ENCODE peak calls at places on chromosomes 5 and 9, in five cellular contexts. F is pancreas, E is GM23248, H is fibroblast of the aortic adventitia, X is A549. K is an unnamed sample.
A peak's percentile ranks its signal among the peaks of the same experiment; 100 is the strongest.

GRCh38 chr5:73759771-73760170 is 133.8 kb downstream of the ARHGEF28 start:
- DNase-seq in X (no peak), F (no peak), E (no peak), H (peak; percentile 34), K (no peak)

GRCh38 chr9:21661626-21662025 is 140.8 kb upstream of the MTAP start:
- DNase-seq in X (no peak), H (peak; percentile 91), F (no peak), E (peak; percentile 46), K (no peak)

GRCh38 chr5:180353226-180353962 is at the start of gene GFPT2:
- DNase-seq in X (peak; percentile 94), H (peak; percentile 70), F (peak; percentile 74), E (peak; percentile 89), K (peak; percentile 72)

GRCh38 chr5:81856948-81857928 is 106.3 kb upstream of the SSBP2 start:
- DNase-seq in E (peak; percentile 29), H (no peak), F (peak; percentile 51), X (no peak), K (peak; percentile 33)

GRCh38 chr5:177997846-177998245 is 1.8 kb upstream of the PROP1 start:
- DNase-seq in F (no peak), H (no peak), E (no peak), X (no peak), K (no peak)

GRCh38 chr9:116237456-116237855 is 83.9 kb downstream of the PAPPA start:
- DNase-seq in E (peak; percentile 47), H (no peak), F (no peak), X (no peak), K (no peak)

GRCh38 chr5:112491257-112491656 is 72.2 kb upstream of the EPB41L4A start:
- DNase-seq in E (peak; percentile 8), F (no peak), H (no peak), X (peak; percentile 19), K (no peak)

GRCh38 chr9:8270235-8270634 is 470.7 kb upstream of the DMAC1 start:
- DNase-seq in H (no peak), X (no peak), E (no peak), F (no peak), K (no peak)

GRCh38 chr5:90135979-90136378 is 273.6 kb downstream of the CETN3 start:
- DNase-seq in X (no peak), E (no peak), H (no peak), F (no peak), K (peak; percentile 34)

GRCh38 chr9:133160742-133161541 is 2.8 kb downstream of the GBGT1 start:
- DNase-seq in E (peak; percentile 84), H (peak; percentile 59), F (no peak), X (peak; percentile 94), K (peak; percentile 77)

GRCh38 chr5:157740211-157740610 is 3.3 kb upstream of the LSM11 start:
- DNase-seq in E (peak; percentile 36), X (peak; percentile 69), H (no peak), F (no peak), K (no peak)

GRCh38 chr5:144594919-144595318 is 424.2 kb downstream of the KCTD16 start:
- DNase-seq in X (no peak), H (no peak), F (no peak), E (no peak), K (no peak)

GRCh38 chr5:127820910-127821553 is 117.8 kb downstream of the CCDC192 start:
- DNase-seq in F (no peak), X (peak; percentile 43), H (peak; percentile 65), E (peak; percentile 43), K (peak; percentile 47)

GRCh38 chr9:108300296-108301287 is 555.2 kb downstream of the ACTL7B start:
- DNase-seq in H (no peak), X (no peak), E (no peak), F (no peak), K (no peak)

GRCh38 chr5:134566741-134567221 is 41.3 kb downstream of the JADE2 start:
- DNase-seq in E (no peak), F (no peak), X (no peak), H (no peak), K (no peak)

GRCh38 chr5:76402880-76403712 is at the start of gene IQGAP2:
- DNase-seq in X (peak; percentile 85), F (peak; percentile 74), E (peak; percentile 35), H (peak; percentile 27), K (peak; percentile 81)

GRCh38 chr9:36207016-36207415 is 16.3 kb downstream of the CLTA start:
- DNase-seq in E (peak; percentile 83), H (no peak), X (no peak), F (no peak), K (no peak)

GRCh38 chr9:100499460-100499859 is 26.5 kb downstream of the TMEFF1 start:
- DNase-seq in H (no peak), X (no peak), E (no peak), F (no peak), K (no peak)

GRCh38 chr9:5205071-5205470 is 19.6 kb upstream of the INSL6 start:
- DNase-seq in E (no peak), X (no peak), H (no peak), F (no peak), K (no peak)

GRCh38 chr5:5178121-5178520 is 38.0 kb downstream of the ADAMTS16 start:
- DNase-seq in X (peak; percentile 18), H (no peak), E (no peak), F (peak; percentile 32), K (no peak)

GRCh38 chr9:134356496-134357470 is 30.5 kb downstream of the RXRA start:
- DNase-seq in E (no peak), F (peak; percentile 41), H (peak; percentile 14), X (no peak), K (peak; percentile 73)

GRCh38 chr5:6760003-6760402 is 46.8 kb downstream of the TENT4A start:
- DNase-seq in H (no peak), X (no peak), F (no peak), E (no peak), K (no peak)

GRCh38 chr9:123342247-123342646 is 13.8 kb upstream of the CRB2 start:
- DNase-seq in E (no peak), H (no peak), F (no peak), X (no peak), K (no peak)

GRCh38 chr9:10534863-10535262 is 77.9 kb downstream of the PTPRD start:
- DNase-seq in E (no peak), H (no peak), F (no peak), X (no peak), K (no peak)

GRCh38 chr9:97983524-97984187 is 515 bp downstream of the ANP32B start:
- DNase-seq in F (no peak), X (peak; percentile 46), H (peak; percentile 26), E (peak; percentile 73), K (peak; percentile 63)

DNA sequence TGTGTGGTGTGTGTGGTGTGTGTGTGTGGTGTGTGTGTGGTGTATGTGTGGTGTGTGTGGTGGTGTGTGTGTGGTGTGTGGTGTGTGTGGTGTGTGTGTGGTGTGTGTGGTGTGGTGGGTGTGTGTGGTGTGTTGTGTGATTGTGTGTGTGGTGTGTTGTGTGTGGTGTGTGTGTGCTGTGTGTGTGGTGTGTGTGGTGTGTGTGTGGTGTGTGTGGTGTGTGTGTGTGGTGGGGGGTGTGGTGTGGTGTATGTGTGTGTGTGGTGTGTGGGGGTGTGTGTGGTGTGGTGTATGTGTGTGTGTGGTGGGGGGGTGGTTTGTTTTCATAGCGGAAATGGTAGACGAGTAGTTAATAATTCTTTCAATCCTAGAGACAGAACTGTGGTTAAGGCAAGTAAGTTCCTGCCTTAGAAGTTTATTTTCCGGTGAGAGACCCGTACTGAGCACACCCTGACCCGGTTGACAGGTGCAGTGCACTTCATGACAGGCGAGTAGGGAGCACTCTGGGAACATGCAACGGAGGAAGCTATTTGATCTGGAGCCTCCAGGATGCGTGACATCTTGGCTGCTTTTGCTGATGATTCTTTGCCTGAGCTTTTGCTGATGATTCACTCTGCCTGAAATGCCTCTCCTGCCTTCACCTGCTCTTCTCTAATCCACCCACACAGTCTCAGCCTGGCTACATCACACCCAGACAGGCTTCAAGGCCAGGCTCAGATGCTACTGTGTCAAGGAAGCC is 21.7 kb upstream of the FAT2 start:
- DNase-seq in F (no peak), E (peak; percentile 7), X (peak; percentile 52), H (no peak), K (no peak)
- H3K4me3 ChIP-seq in F (no peak overlapping the region), E (no peak overlapping the region), X (no peak overlapping the region), H (no peak overlapping the region), K (no peak overlapping the region)

DNA sequence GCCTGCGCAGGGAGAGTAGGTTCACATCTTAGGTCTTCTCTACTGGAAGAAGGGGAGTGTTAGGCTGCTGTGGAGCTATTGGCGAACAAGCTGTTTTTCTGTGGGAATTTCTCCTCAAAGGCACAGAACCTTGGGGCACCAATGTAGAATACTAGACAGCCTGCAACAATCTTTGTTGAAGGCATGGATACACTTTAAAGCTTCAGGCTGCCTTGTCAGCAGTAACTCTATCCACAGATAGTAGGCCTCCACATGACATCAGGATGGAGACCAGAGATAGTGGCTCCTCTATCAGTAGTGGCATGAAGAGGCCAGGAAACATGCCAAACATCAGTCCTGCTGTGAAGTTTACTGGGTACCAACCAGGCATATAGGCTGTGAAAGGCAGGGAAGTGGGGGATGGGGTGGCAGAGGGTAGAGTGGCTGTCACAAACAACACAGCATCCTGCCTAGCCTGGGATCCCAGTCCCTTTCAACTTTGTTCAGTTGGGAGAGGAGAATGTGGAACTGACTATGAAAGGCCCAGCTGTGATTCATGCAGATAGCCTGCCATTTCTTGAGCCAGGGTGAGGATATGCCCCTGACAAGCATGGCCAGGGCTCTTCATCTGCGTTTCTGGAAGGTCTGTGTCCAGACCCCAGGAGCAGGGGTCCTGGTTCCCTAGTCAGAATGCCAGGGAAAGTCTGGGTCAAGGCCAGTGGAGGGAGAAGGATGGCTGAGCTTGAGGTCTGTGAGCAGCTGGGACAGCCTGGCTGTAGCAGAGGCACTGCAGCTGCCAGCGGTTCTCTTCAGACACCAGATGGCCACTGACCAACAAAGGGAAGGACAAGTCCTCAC is 1.0 kb upstream of the HK3 start:
- DNase-seq in F (no peak), X (no peak), E (no peak), H (no peak), K (no peak)
- H3K4me3 ChIP-seq in F (no peak overlapping the region), X (no peak overlapping the region), E (no peak overlapping the region), H (no peak overlapping the region), K (no peak overlapping the region)

DNA sequence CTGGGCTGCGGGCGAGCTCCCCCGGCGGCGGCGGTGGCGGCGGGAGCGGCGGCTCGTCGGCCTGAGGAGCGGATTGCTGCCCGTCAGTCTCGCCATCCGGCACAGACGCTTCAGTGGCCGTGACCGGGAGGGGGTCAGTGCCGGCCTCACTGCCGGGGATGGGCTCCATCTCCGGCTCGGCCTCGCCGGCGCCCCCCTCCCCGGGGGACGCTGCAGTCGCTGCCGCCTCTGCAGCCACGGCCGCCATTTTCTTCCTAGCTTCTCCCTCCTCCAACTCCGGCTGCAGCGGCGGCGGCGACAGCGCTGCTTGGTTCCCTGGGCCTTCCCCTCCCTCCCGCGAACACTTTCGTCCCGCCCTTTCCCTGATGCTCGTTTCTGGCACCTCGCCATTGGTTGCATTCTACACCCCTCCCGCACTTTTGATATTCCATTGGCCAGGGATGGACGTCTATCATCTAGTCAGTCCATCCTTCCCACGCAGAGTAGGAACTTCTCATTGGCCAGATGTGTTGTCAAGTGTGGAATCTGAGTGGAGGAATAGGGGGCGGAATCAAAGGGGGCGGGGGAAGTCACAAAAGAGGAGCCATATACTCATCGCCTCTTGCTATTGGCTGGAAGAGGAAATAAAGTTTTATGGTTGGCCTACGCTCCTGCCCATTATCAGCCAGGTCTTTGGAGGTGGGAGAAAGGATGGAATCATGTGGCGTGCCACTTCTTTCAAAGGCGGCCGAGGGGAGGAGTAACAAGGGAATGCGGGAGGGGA is at the start of gene PWWP2A:
- DNase-seq in X (peak; percentile 99), E (peak; percentile 100), H (peak; percentile 100), F (peak; percentile 99), K (peak; percentile 100)
- H3K4me3 ChIP-seq in X (peak within 1 kb of the TSS; percentile 85), E (peak within 1 kb of the TSS; percentile 86), H (peak within 1 kb of the TSS; percentile 95), F (peak within 1 kb of the TSS; percentile 99), K (peak within 1 kb of the TSS; percentile 92)

DNA sequence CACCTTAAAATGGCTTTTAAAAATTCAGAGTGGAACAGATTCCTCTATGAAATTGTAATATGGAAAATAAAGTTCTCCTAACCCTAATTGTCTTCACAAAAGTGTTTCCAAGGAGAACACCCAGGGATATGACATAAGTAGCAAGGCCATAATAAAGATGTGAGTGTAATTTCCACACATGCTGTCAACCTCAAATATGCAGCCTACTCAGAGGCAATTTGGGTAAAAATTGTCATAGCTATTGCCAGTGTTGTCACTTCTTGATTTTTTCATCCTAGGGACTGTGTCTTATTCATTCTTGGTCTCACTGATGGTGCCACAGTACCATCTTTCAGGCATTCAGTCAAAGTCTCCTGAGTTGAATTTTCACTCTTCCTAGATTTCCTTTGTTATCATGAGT is 100.3 kb downstream of the PPP2R2B start:
- DNase-seq in E (no peak), F (no peak), X (no peak), H (no peak), K (no peak)
- H3K4me3 ChIP-seq in E (no peak overlapping the region), F (no peak overlapping the region), X (no peak overlapping the region), H (no peak overlapping the region), K (no peak overlapping the region)